ENCODE peak calls at places on chromosome 2, in four cellular contexts. One of them, this sample, is unnamed.

GRCh38 chr2:170764880-170765261 is 5.3 kb upstream of the ERICH2 start:
- DNase-seq in GM12878: no peak
- DNase-seq in IMR-90: no peak
- DNase-seq in K562: no peak
- DNase-seq in this sample: no peak

GRCh38 chr2:119158563-119159347 is at the start of gene C1QL2:
- DNase-seq in GM12878: no peak
- DNase-seq in K562: no peak
- DNase-seq in IMR-90: no peak
- DNase-seq in this sample: no peak

GRCh38 chr2:193966590-193966989 is 1690.4 kb upstream of the SLC39A10 start:
- DNase-seq in K562: no peak
- DNase-seq in IMR-90: peak; percentile 0
- DNase-seq in GM12878: no peak
- DNase-seq in this sample: peak; percentile 45

GRCh38 chr2:17518212-17519154 is at the start of gene RAD51AP2:
- DNase-seq in K562: peak; percentile 91
- DNase-seq in IMR-90: peak; percentile 66
- DNase-seq in GM12878: peak; percentile 40
- DNase-seq in this sample: peak; percentile 66

GRCh38 chr2:149002891-149003740 is 35.4 kb upstream of the LYPD6B start:
- DNase-seq in IMR-90: no peak
- DNase-seq in K562: no peak
- DNase-seq in GM12878: no peak
- DNase-seq in this sample: no peak

GRCh38 chr2:240405654-240406313 is 29.7 kb upstream of the GPC1 start:
- DNase-seq in K562: no peak
- DNase-seq in IMR-90: no peak
- DNase-seq in GM12878: no peak
- DNase-seq in this sample: no peak

GRCh38 chr2:199940373-199940772 is 14.9 kb downstream of the TYW5 start:
- DNase-seq in IMR-90: peak; percentile 38
- DNase-seq in K562: no peak
- DNase-seq in GM12878: no peak
- DNase-seq in this sample: peak; percentile 16

GRCh38 chr2:119431155-119431975 is at the start of gene TMEM37:
- DNase-seq in K562: peak; percentile 91
- DNase-seq in IMR-90: peak; percentile 15
- DNase-seq in GM12878: peak; percentile 90
- DNase-seq in this sample: peak; percentile 56

GRCh38 chr2:233386382-233387041 is 32.2 kb downstream of the DGKD start:
- DNase-seq in K562: no peak
- DNase-seq in GM12878: no peak
- DNase-seq in IMR-90: peak; percentile 51
- DNase-seq in this sample: peak; percentile 38

GRCh38 chr2:158907926-158908462 is 60.4 kb upstream of the TANC1 start:
- DNase-seq in IMR-90: no peak
- DNase-seq in GM12878: no peak
- DNase-seq in K562: no peak
- DNase-seq in this sample: no peak

GRCh38 chr2:42928161-42928691 is 135.8 kb upstream of the HAAO start:
- DNase-seq in IMR-90: no peak
- DNase-seq in K562: peak; percentile 47
- DNase-seq in GM12878: no peak
- DNase-seq in this sample: no peak

GRCh38 chr2:168155036-168155435 is 92.4 kb downstream of the STK39 start:
- DNase-seq in GM12878: no peak
- DNase-seq in IMR-90: peak; percentile 79
- DNase-seq in K562: no peak
- DNase-seq in this sample: no peak

GRCh38 chr2:172399765-172400164 is 27.6 kb upstream of the ITGA6 start:
- DNase-seq in IMR-90: no peak
- DNase-seq in K562: no peak
- DNase-seq in GM12878: no peak
- DNase-seq in this sample: no peak

GRCh38 chr2:197846120-197846519 is 41.7 kb downstream of the PLCL1 start:
- DNase-seq in K562: no peak
- DNase-seq in GM12878: no peak
- DNase-seq in IMR-90: peak; percentile 7
- DNase-seq in this sample: no peak

GRCh38 chr2:168030862-168031624 is 216.4 kb downstream of the STK39 start:
- DNase-seq in IMR-90: peak; percentile 95
- DNase-seq in GM12878: peak; percentile 44
- DNase-seq in K562: no peak
- DNase-seq in this sample: no peak

GRCh38 chr2:130963849-130964793 is 127.4 kb downstream of the ARHGEF4 start:
- DNase-seq in K562: peak; percentile 35
- DNase-seq in IMR-90: no peak
- DNase-seq in GM12878: no peak
- DNase-seq in this sample: peak; percentile 65

GRCh38 chr2:88443353-88443938 is 9.0 kb downstream of the FOXI3 start:
- DNase-seq in GM12878: no peak
- DNase-seq in K562: no peak
- DNase-seq in IMR-90: no peak
- DNase-seq in this sample: no peak

GRCh38 chr2:241050624-241051577 is 51.2 kb downstream of the MTERF4 start:
- DNase-seq in GM12878: no peak
- DNase-seq in IMR-90: no peak
- DNase-seq in K562: no peak
- DNase-seq in this sample: no peak

GRCh38 chr2:48566582-48566981 is 36.6 kb downstream of the STON1 start:
- DNase-seq in IMR-90: peak; percentile 17
- DNase-seq in GM12878: no peak
- DNase-seq in K562: no peak
- DNase-seq in this sample: peak; percentile 33

GRCh38 chr2:46909771-46910419 is 5.7 kb downstream of the MCFD2 start:
- DNase-seq in GM12878: peak; percentile 76
- DNase-seq in IMR-90: peak; percentile 88
- DNase-seq in K562: no peak
- DNase-seq in this sample: peak; percentile 75

GRCh38 chr2:238285653-238286082 is 2.7 kb downstream of the PER2 start:
- DNase-seq in K562: no peak
- DNase-seq in IMR-90: peak; percentile 94
- DNase-seq in GM12878: no peak
- DNase-seq in this sample: peak; percentile 96

GRCh38 chr2:121598087-121598486 is 51.2 kb downstream of the CLASP1 start:
- DNase-seq in GM12878: no peak
- DNase-seq in IMR-90: no peak
- DNase-seq in K562: no peak
- DNase-seq in this sample: no peak

DNA sequence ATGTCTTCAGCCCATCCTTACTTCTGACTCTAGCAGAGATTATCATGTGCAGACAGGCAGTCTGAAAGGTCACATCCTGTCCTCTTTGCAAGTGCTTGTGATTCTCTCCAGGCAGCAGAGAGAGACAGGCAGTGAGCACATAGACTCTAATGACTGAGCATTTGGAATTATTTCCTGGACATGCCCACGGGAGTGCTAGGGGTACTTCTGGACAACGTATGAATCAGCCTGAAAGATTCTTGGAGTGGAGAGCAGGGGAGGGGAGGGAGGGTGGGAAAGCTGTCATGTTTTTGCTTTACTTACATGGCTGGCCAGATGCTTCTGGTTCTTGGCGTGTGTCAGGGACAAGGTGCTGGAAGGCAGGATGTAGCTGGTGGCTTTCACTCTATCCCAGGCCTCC is 150.6 kb downstream of the RIF1 start:
- DNase-seq in K562: peak; percentile 11
- DNase-seq in IMR-90: peak; percentile 33
- DNase-seq in GM12878: no peak
- DNase-seq in this sample: no peak
- TF ChIP-seq ELK1 in K562: no peak
- TF ChIP-seq ELK1 in IMR-90: no peak
- TF ChIP-seq ELK1 in GM12878: no peak
- TF ChIP-seq ELK1 in this sample: no peak

DNA sequence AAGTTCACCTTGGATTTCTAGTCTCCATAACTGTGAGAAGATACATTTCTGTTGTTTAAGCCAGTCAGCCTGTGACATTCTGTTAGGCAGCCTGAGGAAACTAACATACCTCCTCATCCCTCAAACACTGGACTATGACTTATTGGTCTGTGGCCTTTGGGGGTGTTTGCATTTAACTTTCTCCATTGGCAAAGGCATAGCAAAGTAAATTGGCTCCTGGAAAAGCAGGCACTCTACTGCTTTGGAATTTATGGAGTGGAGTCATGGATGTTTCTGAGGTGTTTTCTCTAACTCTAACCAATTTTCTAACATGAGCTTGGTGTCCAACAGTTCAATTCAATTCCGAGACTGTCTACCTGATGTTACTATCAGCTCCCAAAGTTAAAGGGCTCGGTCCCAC is 48.9 kb upstream of the CTLA4 start:
- DNase-seq in GM12878: no peak
- DNase-seq in K562: no peak
- DNase-seq in IMR-90: no peak
- DNase-seq in this sample: no peak
- TF ChIP-seq ELK1 in GM12878: no peak
- TF ChIP-seq ELK1 in K562: no peak
- TF ChIP-seq ELK1 in IMR-90: no peak
- TF ChIP-seq ELK1 in this sample: no peak

DNA sequence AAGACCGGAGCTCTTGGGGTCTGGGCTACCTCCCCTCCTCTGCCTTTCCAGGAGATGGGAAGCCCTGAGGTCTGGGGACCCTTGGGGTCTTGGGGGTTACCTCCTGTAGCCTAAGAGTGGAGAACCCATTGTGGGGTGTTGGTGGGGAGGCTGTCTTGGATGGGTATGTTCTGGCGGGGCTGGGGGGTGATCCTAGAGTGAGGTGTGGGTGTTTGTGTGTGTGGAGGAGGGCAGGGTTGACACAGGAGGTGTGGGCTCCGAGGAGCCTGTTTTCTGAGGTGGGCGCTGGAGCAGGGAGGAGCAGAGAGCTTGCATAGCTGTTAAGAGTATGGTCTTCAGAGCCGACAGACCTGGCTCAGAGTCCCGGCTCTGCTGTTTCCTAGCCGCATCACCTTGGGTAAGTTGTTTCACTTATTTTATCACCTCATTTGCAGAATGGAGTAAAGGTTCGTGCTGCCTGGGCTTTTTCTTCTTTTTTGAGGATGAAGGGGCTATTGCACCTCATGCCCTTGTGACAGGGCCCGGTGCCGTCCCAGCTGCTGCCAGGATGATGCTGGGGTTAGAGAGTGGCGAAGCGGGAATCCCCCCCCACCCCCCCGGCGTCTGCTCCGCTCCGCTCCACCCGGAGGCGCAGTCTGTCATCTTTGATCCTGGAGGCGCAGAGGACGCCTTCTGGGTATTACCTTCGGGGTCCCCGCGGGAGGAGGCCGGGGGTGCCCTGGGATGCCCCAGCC is 17.2 kb downstream of the TET3 start:
- DNase-seq in K562: no peak
- DNase-seq in IMR-90: no peak
- DNase-seq in GM12878: no peak
- DNase-seq in this sample: no peak
- TF ChIP-seq ELK1 in K562: no peak
- TF ChIP-seq ELK1 in IMR-90: no peak
- TF ChIP-seq ELK1 in GM12878: no peak
- TF ChIP-seq ELK1 in this sample: no peak

GRCh38 chr2:147520817-147521216 is 324.0 kb upstream of the ACVR2A start:
- DNase-seq in IMR-90: no peak
- DNase-seq in GM12878: no peak
- DNase-seq in K562: no peak
- DNase-seq in this sample: no peak
- TF ChIP-seq ELK1 in IMR-90: no peak
- TF ChIP-seq ELK1 in GM12878: no peak
- TF ChIP-seq ELK1 in K562: no peak
- TF ChIP-seq ELK1 in this sample: no peak

GRCh38 chr2:231319867-231320266 is 75.6 kb upstream of the B3GNT7 start:
- DNase-seq in IMR-90: no peak
- DNase-seq in GM12878: no peak
- DNase-seq in K562: no peak
- DNase-seq in this sample: no peak
- TF ChIP-seq ELK1 in IMR-90: no peak
- TF ChIP-seq ELK1 in GM12878: no peak
- TF ChIP-seq ELK1 in K562: no peak
- TF ChIP-seq ELK1 in this sample: no peak

DNA sequence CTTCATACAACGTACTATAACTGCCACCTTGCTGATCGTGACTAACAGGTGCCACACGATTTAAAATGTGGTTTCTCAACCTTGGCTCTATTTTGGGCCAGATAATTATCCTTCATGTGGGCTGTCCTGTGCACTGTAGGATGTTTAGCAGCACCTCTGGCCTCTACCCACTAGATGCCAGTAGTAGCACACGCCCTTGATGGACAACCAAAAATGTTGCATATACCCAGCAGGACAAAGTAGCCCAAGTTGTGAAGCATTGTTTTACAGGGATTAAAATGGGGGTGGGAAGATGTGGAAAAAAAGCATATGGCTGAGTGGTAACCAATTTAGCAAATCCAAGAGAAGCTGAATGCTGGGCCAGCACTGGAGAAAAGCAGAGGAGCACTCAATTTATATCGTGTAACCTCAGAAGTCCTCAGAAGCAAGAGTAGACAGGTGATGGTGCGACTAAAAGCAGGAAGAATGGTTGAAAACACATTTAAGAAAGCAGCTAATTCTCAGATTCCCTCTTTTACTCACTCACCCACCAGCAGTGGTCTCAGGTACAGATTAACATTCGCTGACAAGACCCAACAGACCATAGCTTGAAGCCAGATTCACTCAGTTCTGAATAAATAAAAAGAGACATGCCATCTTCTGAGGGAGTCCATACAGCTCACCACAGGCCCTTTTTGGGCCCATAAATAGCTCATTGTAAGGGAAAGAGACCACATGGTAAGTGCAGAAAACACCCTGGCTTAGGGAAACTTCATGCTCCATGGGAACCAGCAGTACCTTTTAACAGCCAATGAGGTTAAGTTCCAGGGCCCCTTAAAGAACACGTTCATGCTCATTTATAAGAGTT is 50.6 kb downstream of the RAPH1 start:
- DNase-seq in K562: peak; percentile 11
- DNase-seq in GM12878: peak; percentile 40
- DNase-seq in IMR-90: peak; percentile 16
- DNase-seq in this sample: no peak
- TF ChIP-seq ELK1 in K562: no peak
- TF ChIP-seq ELK1 in GM12878: no peak
- TF ChIP-seq ELK1 in IMR-90: no peak
- TF ChIP-seq ELK1 in this sample: no peak